ENCODE peak calls at places on chromosomes 2 and 18, in eight cellular contexts. Y is HFFc6, N is PC-9, R is IMR-90, E is PC-3, F is Panc1, L is cardiac muscle cell, K is psoas muscle. B is an unnamed sample.

GRCh38 chr18:23970161-23971153 is 44.1 kb upstream of the TTC39C start:
- DNase-seq in Y (no peak), N (no peak), R (no peak), E (no peak), F (no peak), L (no peak), K (no peak), B (no peak)

GRCh38 chr2:134120160-134120717 is 133.6 kb upstream of the MGAT5 start:
- DNase-seq in Y (no peak), N (no peak), R (no peak), E (no peak), F (no peak), L (peak), K (peak), B (no peak)

GRCh38 chr2:68279691-68280090 is 27.4 kb upstream of the PPP3R1 start:
- DNase-seq in Y (no peak), N (no peak), R (no peak), E (no peak), F (no peak), L (no peak), K (no peak), B (no peak)

GRCh38 chr18:79857082-79857661 is 59.4 kb downstream of the KCNG2 start:
- DNase-seq in Y (no peak), N (no peak), R (peak), E (no peak), F (peak), L (peak), K (no peak), B (no peak)

GRCh38 chr2:198283149-198283548 is 478.8 kb downstream of the PLCL1 start:
- DNase-seq in Y (no peak), N (no peak), R (no peak), E (no peak), F (no peak), L (no peak), K (no peak), B (no peak)

GRCh38 chr2:85913854-85914524 is 25.2 kb upstream of the ST3GAL5 start:
- DNase-seq in Y (peak), N (peak), R (peak), E (peak), F (no peak), L (no peak), K (no peak), B (no peak)

GRCh38 chr2:38477006-38477405 is 99.9 kb upstream of the ATL2 start:
- DNase-seq in Y (no peak), N (no peak), R (no peak), E (no peak), F (no peak), L (no peak), K (no peak), B (no peak)

GRCh38 chr2:167925775-167926174 is 321.6 kb downstream of the STK39 start:
- DNase-seq in Y (no peak), N (no peak), R (no peak), E (no peak), F (no peak), L (no peak), K (no peak), B (no peak)

GRCh38 chr2:128437181-128437520 is 118.5 kb upstream of the HS6ST1 start:
- DNase-seq in Y (no peak), N (no peak), R (no peak), E (no peak), F (no peak), L (no peak), K (no peak), B (no peak)

GRCh38 chr2:86441392-86441788 is 219 bp downstream of the KDM3A start:
- DNase-seq in Y (no peak), N (no peak), R (no peak), E (no peak), F (no peak), L (no peak), K (no peak), B (no peak)

GRCh38 chr2:63047534-63048281 is 2.9 kb upstream of the OTX1 start:
- DNase-seq in Y (no peak), N (no peak), R (no peak), E (no peak), F (no peak), L (no peak), K (peak), B (no peak)

GRCh38 chr2:241308832-241309500 is 6.5 kb downstream of the HDLBP start:
- DNase-seq in Y (no peak), N (peak), R (no peak), E (no peak), F (no peak), L (no peak), K (no peak), B (no peak)

GRCh38 chr2:136767030-136767429 is 1.7 kb downstream of the THSD7B start:
- DNase-seq in Y (no peak), N (no peak), R (no peak), E (no peak), F (no peak), L (no peak), K (no peak), B (no peak)

GRCh38 chr18:13028869-13029268 is 37.7 kb downstream of the CEP192 start:
- DNase-seq in Y (no peak), N (no peak), R (no peak), E (no peak), F (no peak), L (peak), K (no peak), B (no peak)

GRCh38 chr18:39199231-39199855 is 1633.7 kb upstream of the CELF4 start:
- DNase-seq in Y (no peak), N (no peak), R (no peak), E (no peak), F (no peak), L (no peak), K (no peak), B (no peak)

GRCh38 chr2:176080540-176081355 is 3.0 kb downstream of the EVX2 start:
- DNase-seq in Y (no peak), N (no peak), R (no peak), E (no peak), F (no peak), L (no peak), K (no peak), B (peak)

GRCh38 chr18:74579704-74580103 is 18.0 kb upstream of the ZNF407 start:
- DNase-seq in Y (no peak), N (no peak), R (no peak), E (no peak), F (no peak), L (no peak), K (no peak), B (no peak)

GRCh38 chr2:137091704-137092103 is 326.4 kb downstream of the THSD7B start:
- DNase-seq in Y (no peak), N (no peak), R (no peak), E (no peak), F (no peak), L (no peak), K (no peak), B (no peak)

GRCh38 chr2:72147303-72147970 is at the start of gene CYP26B1:
- DNase-seq in Y (no peak), N (no peak), R (no peak), E (no peak), F (no peak), L (peak), K (peak), B (no peak)

GRCh38 chr18:55402731-55403405 is 185.1 kb downstream of the TCF4 start:
- DNase-seq in Y (no peak), N (no peak), R (no peak), E (no peak), F (no peak), L (no peak), K (no peak), B (no peak)

GRCh38 chr18:23331091-23331920 is 121.8 kb upstream of the RIOK3 start:
- DNase-seq in Y (no peak), N (peak), R (no peak), E (peak), F (no peak), L (no peak), K (no peak), B (peak)

GRCh38 chr2:119119999-119120710 is 38.4 kb downstream of the C1QL2 start:
- DNase-seq in Y (no peak), N (no peak), R (no peak), E (no peak), F (no peak), L (no peak), K (no peak), B (no peak)

GRCh38 chr2:201959626-201960025 is 74.0 kb upstream of the FZD7 start:
- DNase-seq in Y (no peak), N (no peak), R (no peak), E (no peak), F (no peak), L (no peak), K (no peak), B (no peak)

GRCh38 chr2:20104900-20105545 is 53.6 kb upstream of the LAPTM4A start:
- DNase-seq in Y (no peak), N (no peak), R (no peak), E (no peak), F (no peak), L (no peak), K (no peak), B (no peak)

GRCh38 chr2:162072976-162073775 is 839 bp downstream of the DPP4 start:
- DNase-seq in Y (no peak), N (no peak), R (peak), E (no peak), F (no peak), L (peak), K (peak), B (peak)

GRCh38 chr2:196244966-196245365 is 73.6 kb upstream of the STK17B start:
- DNase-seq in Y (peak), N (peak), R (peak), E (no peak), F (no peak), L (no peak), K (no peak), B (no peak)

GRCh38 chr18:37669991-37670534 is 104.5 kb upstream of the CELF4 start:
- DNase-seq in Y (no peak), N (peak), R (no peak), E (no peak), F (no peak), L (no peak), K (no peak), B (no peak)

GRCh38 chr18:50232419-50232818 is 33.9 kb downstream of the CFAP53 start:
- DNase-seq in Y (no peak), N (no peak), R (no peak), E (no peak), F (no peak), L (peak), K (no peak), B (no peak)

GRCh38 chr2:236179653-236180500 is 11.7 kb upstream of the GBX2 start:
- DNase-seq in Y (peak), N (peak), R (peak), E (peak), F (peak), L (no peak), K (no peak), B (no peak)

GRCh38 chr2:237647176-237648015 is 20.0 kb downstream of the LRRFIP1 start:
- DNase-seq in Y (no peak), N (no peak), R (no peak), E (no peak), F (no peak), L (no peak), K (no peak), B (no peak)

GRCh38 chr2:241391892-241392665 is 36.0 kb downstream of the FARP2 start:
- DNase-seq in Y (peak), N (peak), R (peak), E (peak), F (no peak), L (peak), K (no peak), B (peak)

GRCh38 chr2:235616846-235617245 is 123.0 kb downstream of the AGAP1 start:
- DNase-seq in Y (no peak), N (no peak), R (no peak), E (no peak), F (no peak), L (no peak), K (no peak), B (no peak)

GRCh38 chr2:65681503-65681902 is 249.1 kb upstream of the SPRED2 start:
- DNase-seq in Y (no peak), N (no peak), R (no peak), E (no peak), F (no peak), L (no peak), K (no peak), B (no peak)

GRCh38 chr2:155010925-155011324 is 312.4 kb downstream of the KCNJ3 start:
- DNase-seq in Y (no peak), N (no peak), R (no peak), E (no peak), F (no peak), L (no peak), K (no peak), B (no peak)

GRCh38 chr2:72236445-72237067 is 88.9 kb upstream of the CYP26B1 start:
- DNase-seq in Y (peak), N (peak), R (peak), E (peak), F (no peak), L (no peak), K (no peak), B (no peak)

GRCh38 chr2:204550738-204551137 is 5.5 kb downstream of the PARD3B start:
- DNase-seq in Y (peak), N (peak), R (peak), E (peak), F (no peak), L (no peak), K (no peak), B (no peak)

GRCh38 chr2:235587202-235587601 is 93.4 kb downstream of the AGAP1 start:
- DNase-seq in Y (no peak), N (no peak), R (no peak), E (no peak), F (no peak), L (no peak), K (no peak), B (no peak)

GRCh38 chr2:11753452-11753885 is 7.0 kb downstream of the LPIN1 start:
- DNase-seq in Y (no peak), N (peak), R (no peak), E (peak), F (no peak), L (no peak), K (peak), B (peak)

GRCh38 chr18:48929951-48930713 is 20.6 kb downstream of the SMAD7 start:
- DNase-seq in Y (peak), N (no peak), R (peak), E (no peak), F (no peak), L (peak), K (no peak), B (peak)

GRCh38 chr2:50691518-50691917 is 340.4 kb downstream of the NRXN1 start:
- DNase-seq in Y (no peak), N (no peak), R (no peak), E (no peak), F (no peak), L (no peak), K (no peak), B (no peak)

DNA sequence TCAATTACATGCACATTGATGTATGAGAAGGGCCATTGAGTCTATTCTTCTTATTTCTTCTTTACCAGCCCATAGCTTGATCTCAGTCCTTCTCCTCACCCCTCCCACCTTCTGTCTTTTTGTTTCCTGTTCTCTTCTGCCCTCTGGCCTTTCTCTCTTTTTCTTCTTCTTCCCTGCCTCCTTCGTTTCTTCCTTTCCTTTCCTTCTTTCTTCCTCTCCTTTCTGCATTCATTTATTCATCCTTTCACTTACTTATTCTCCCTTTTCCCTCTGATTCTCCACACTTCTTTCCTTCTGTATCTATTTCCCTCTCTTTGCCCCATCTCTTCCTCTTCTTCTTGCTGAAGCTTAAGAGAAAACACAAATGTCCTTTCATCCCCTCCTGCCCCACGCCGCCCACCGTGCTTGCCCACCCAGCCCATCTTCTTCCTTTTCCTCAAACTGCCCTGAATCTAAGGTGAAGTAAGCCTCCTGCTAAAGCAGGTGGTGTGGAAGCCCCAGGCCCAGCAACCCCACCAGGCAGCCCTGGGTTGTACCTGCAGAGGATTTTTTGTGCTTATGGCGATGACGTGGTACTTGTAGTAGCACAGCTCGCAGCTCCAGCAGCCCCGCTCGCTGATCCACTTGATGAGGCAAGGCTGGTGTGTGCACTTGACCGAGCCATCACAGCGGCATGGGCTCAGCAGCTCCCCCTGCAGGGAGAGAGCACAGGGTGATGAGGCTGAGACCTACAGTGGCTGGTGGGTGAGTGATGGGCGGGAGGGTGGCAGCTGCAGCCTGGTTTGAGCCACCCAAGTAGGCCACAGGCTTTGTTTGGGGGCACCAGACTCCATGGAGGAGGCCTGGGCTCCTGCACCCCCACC is 89.0 kb downstream of the MARCHF4 start:
- DNase-seq in Y (no peak), N (no peak), R (no peak), E (peak), F (peak), L (peak), K (no peak), B (peak)
- TF ChIP-seq CTCF in Y (peak), N (peak), R (peak), E (peak), F (peak), L (peak), K (no peak), B (no peak)

GRCh38 chr2:170770304-170771048 is at the start of gene ERICH2:
- DNase-seq in Y (peak), N (peak), R (peak), E (peak), F (peak), L (peak), K (peak), B (peak)
- TF ChIP-seq CTCF in Y (no peak), N (no peak), R (no peak), E (peak), F (peak), L (peak), K (peak), B (no peak)

GRCh38 chr2:149984311-149984710 is 396.7 kb upstream of the MMADHC start:
- DNase-seq in Y (no peak), N (no peak), R (no peak), E (no peak), F (no peak), L (no peak), K (no peak), B (no peak)
- TF ChIP-seq CTCF in Y (no peak), N (no peak), R (no peak), E (no peak), F (no peak), L (no peak), K (no peak), B (no peak)

DNA sequence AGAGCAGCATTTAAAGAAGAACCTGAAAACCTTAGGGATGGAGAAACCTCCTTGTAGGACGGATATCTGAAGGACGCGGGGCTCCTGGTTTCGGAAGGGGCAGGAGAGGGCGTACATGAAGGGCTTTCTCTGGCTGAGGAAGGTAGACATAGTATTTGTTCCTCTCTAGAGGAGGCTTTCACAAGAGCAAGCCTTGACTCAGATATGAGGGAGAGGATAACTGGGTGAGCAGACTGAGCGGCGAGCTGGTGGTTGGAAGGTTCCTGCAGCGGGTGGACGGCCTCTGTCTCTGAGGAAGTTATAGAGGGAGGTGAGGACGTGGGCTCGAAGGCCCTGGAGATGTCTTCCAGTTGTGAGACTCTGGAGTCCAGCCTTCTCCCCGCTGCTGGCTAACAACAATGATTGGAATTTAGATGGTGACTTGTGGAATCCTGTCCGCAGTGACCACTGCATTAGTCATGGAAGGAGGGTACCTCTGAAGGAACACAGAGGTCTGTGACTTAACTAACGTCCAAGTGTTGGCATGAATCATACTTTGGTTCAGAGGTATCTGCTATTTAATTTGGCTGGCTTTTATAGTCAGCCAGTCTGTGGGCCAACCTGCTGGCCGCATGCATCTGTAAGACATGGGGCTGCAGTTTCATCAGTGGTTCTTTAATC is 80.9 kb downstream of the ASAP2 start:
- DNase-seq in Y (peak), N (peak), R (peak), E (peak), F (peak), L (no peak), K (no peak), B (peak)
- TF ChIP-seq CTCF in Y (no peak), N (no peak), R (peak), E (peak), F (no peak), L (no peak), K (no peak), B (no peak)

GRCh38 chr2:187174582-187174981 is 273.5 kb downstream of the CALCRL start:
- DNase-seq in Y (no peak), N (no peak), R (no peak), E (peak), F (no peak), L (no peak), K (no peak), B (no peak)

GRCh38 chr2:187169108-187169713 is 278.8 kb downstream of the CALCRL start:
- DNase-seq in Y (no peak), N (no peak), R (no peak), E (no peak), F (no peak), L (no peak), K (no peak), B (no peak)

GRCh38 chr2:187169864-187170263 is 278.2 kb downstream of the CALCRL start:
- DNase-seq in Y (no peak), N (no peak), R (no peak), E (no peak), F (no peak), L (peak), K (no peak), B (no peak)

GRCh38 chr2:187165936-187166335 is 282.1 kb downstream of the CALCRL start:
- DNase-seq in Y (no peak), N (no peak), R (no peak), E (no peak), F (no peak), L (no peak), K (no peak), B (no peak)

GRCh38 chr2:187171318-187171717 is 276.7 kb downstream of the CALCRL start:
- DNase-seq in Y (no peak), N (no peak), R (no peak), E (no peak), F (no peak), L (no peak), K (no peak), B (no peak)
- TF ChIP-seq CTCF in Y (no peak), N (no peak), R (no peak), E (no peak), F (no peak), L (no peak), K (no peak), B (no peak)

DNA sequence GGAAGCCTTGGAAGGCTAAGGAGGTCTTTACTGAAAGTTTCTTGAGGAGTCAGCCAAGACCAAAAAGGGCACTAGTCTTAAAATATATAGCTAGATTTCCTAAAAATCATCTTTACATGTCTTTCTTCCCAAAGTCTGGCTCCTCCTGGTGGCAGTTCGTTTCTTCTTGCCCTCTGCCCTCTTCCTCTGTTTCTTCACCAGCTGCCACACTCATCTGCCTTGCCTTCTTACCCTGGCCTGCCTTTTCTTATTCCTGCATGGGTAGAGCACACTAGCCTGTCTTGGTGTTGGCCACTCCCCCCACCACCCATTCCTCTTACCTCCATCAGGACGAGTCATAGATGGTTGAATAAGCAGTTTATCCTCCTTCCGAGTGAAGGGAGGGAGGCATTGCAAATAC is 129.8 kb downstream of the RAPGEF4 start:
- DNase-seq in Y (peak), N (no peak), R (peak), E (peak), F (no peak), L (no peak), K (no peak), B (peak)
- TF ChIP-seq CTCF in Y (peak), N (peak), R (peak), E (peak), F (peak), L (peak), K (no peak), B (no peak)